ENCODE peak calls at places on chromosomes 6 and 20, in seven cellular contexts. Y, M, Z, U, V, W and K are unnamed samples.

GRCh38 chr6:33861722-33862121 is 57.9 kb upstream of the MLN start:
- DNase-seq in V (no peak), Z (no peak), M (no peak), Y (no peak), U (no peak), W (no peak), K (no peak)

GRCh38 chr20:56873836-56874235 is 244.7 kb downstream of the TFAP2C start:
- DNase-seq in Y (no peak), V (no peak), M (no peak), Z (no peak), U (no peak), W (no peak), K (no peak)

GRCh38 chr6:33692078-33692759 is 19.3 kb downstream of the UQCC2 start:
- DNase-seq in M (no peak), V (no peak), U (no peak), Y (no peak), Z (no peak), W (no peak), K (no peak)

GRCh38 chr6:164142312-164142711 is 727.8 kb downstream of the QKI start:
- DNase-seq in W (no peak), Z (no peak), Y (no peak), V (no peak), M (no peak), U (no peak), K (no peak)

GRCh38 chr6:28335040-28335563 is 846 bp downstream of the ZSCAN31 start:
- DNase-seq in Y (no peak), V (no peak), U (peak; percentile 100), W (no peak), Z (no peak), M (no peak), K (no peak)

GRCh38 chr6:36195471-36196048 is 984 bp upstream of the BRPF3 start:
- DNase-seq in W (peak; percentile 43), Y (no peak), Z (peak; percentile 10), M (no peak), V (no peak), U (no peak), K (peak; percentile 38)

GRCh38 chr20:24693466-24694156 is 224.2 kb downstream of the SYNDIG1 start:
- DNase-seq in U (no peak), M (no peak), W (no peak), Z (no peak), Y (no peak), V (no peak), K (no peak)

GRCh38 chr6:80154160-80154559 is 47.7 kb downstream of the BCKDHB start:
- DNase-seq in M (no peak), W (no peak), Y (no peak), U (no peak), V (no peak), Z (no peak), K (no peak)

GRCh38 chr20:49893242-49894072 is 21.9 kb downstream of the SPATA2 start:
- DNase-seq in W (no peak), Y (no peak), Z (no peak), V (no peak), M (no peak), U (no peak), K (no peak)

GRCh38 chr6:27205375-27206278 is 41.9 kb upstream of the PRSS16 start:
- DNase-seq in Y (no peak), M (no peak), U (peak; percentile 82), W (no peak), V (no peak), Z (no peak), K (no peak)

GRCh38 chr6:32192608-32193039 is at the start of gene GPSM3:
- DNase-seq in Z (no peak), W (no peak), V (no peak), Y (no peak), M (no peak), U (peak; percentile 93), K (peak; percentile 62)

GRCh38 chr20:38173237-38174156 is 8.4 kb upstream of the TGM2 start:
- DNase-seq in V (no peak), M (peak; percentile 91), U (peak; percentile 12), Y (no peak), W (no peak), Z (peak; percentile 94), K (no peak)

GRCh38 chr6:144897441-144897921 is 612.3 kb downstream of the UTRN start:
- DNase-seq in Y (no peak), U (no peak), W (no peak), Z (peak; percentile 89), V (no peak), M (peak; percentile 37), K (no peak)

GRCh38 chr6:31815025-31815838 is at the start of the genes HSPA1A and HSPA1L:
- DNase-seq in Z (peak; percentile 88), W (peak; percentile 97), V (peak; percentile 41), M (no peak), U (peak; percentile 98), Y (peak; percentile 97), K (no peak)

GRCh38 chr6:47917202-47917601 is 135.4 kb downstream of the OPN5 start:
- DNase-seq in Z (no peak), M (no peak), U (no peak), Y (no peak), W (no peak), V (no peak), K (no peak)

GRCh38 chr6:165791306-165791705 is 128.3 kb upstream of the PDE10A start:
- DNase-seq in M (no peak), W (no peak), U (no peak), Z (no peak), Y (no peak), V (no peak), K (no peak)

GRCh38 chr20:43849496-43850197 is 65.0 kb upstream of the TOX2 start:
- DNase-seq in U (no peak), Z (peak; percentile 11), M (peak; percentile 88), V (no peak), Y (no peak), W (no peak), K (no peak)

GRCh38 chr20:44706371-44707258 is 8.6 kb upstream of the CCN5 start:
- DNase-seq in Y (no peak), U (no peak), Z (peak; percentile 66), V (no peak), M (no peak), W (no peak), K (no peak)

GRCh38 chr20:7694940-7695567 is 245.2 kb downstream of the HAO1 start:
- DNase-seq in Y (no peak), U (no peak), M (no peak), V (no peak), W (no peak), Z (no peak), K (no peak)

GRCh38 chr6:15109338-15110090 is 136.4 kb upstream of the JARID2 start:
- DNase-seq in M (no peak), W (no peak), Z (peak; percentile 4), U (no peak), Y (no peak), V (no peak), K (no peak)

GRCh38 chr6:2839195-2839981 is 2.3 kb downstream of the SERPINB1 start:
- DNase-seq in W (no peak), U (peak; percentile 63), Z (peak; percentile 84), Y (no peak), M (peak; percentile 28), V (no peak), K (no peak)

GRCh38 chr20:577167-577791 is 32.8 kb downstream of the TCF15 start:
- DNase-seq in M (no peak), W (no peak), U (peak; percentile 82), Y (no peak), V (no peak), Z (no peak), K (no peak)

GRCh38 chr6:170086639-170087420 is 204.0 kb downstream of the DLL1 start:
- DNase-seq in M (no peak), Z (no peak), U (no peak), Y (no peak), V (no peak), W (no peak), K (no peak)

GRCh38 chr6:2999005-2999620 is 581 bp upstream of the NQO2 start:
- DNase-seq in Z (peak; percentile 82), U (peak; percentile 93), W (no peak), V (no peak), M (no peak), Y (no peak), K (peak; percentile 70)

GRCh38 chr6:166494757-166495486 is 91.6 kb downstream of the RAMACL start:
- DNase-seq in Z (no peak), M (no peak), Y (peak; percentile 38), U (peak; percentile 15), V (peak; percentile 24), W (no peak), K (no peak)